ENCODE peak calls at places on chromosomes 12 and 14, in seven cellular contexts. F, M, K, X, N, A and J are unnamed samples. For H3K4me1, the result is how much of the 10 kb centered on the place peaks cover.

GRCh38 chr12:42663621-42664020 is 74.1 kb upstream of the PRICKLE1 start:
- DNase-seq in K (no peak), A (no peak), N (no peak), F (no peak), M (no peak), X (no peak), J (no peak)

GRCh38 chr14:98725676-98726075 is 546.3 kb downstream of the BCL11B start:
- DNase-seq in A (no peak), F (no peak), N (no peak), X (no peak), K (no peak), M (no peak), J (no peak)

GRCh38 chr12:23169012-23170003 is 544.3 kb downstream of the ETNK1 start:
- DNase-seq in K (peak), N (no peak), F (no peak), M (no peak), X (no peak), A (no peak), J (no peak)

GRCh38 chr12:80025638-80026037 is 73.7 kb upstream of the OTOGL start:
- DNase-seq in X (no peak), A (no peak), N (no peak), F (no peak), M (no peak), K (no peak), J (no peak)

GRCh38 chr14:100670017-100670974 is 56.4 kb upstream of the DLK1 start:
- DNase-seq in M (no peak), N (no peak), K (no peak), F (no peak), A (no peak), X (no peak), J (no peak)

GRCh38 chr14:55043528-55043927 is 7.9 kb upstream of the MAPK1IP1L start:
- DNase-seq in K (no peak), A (no peak), N (peak), X (no peak), F (no peak), M (no peak), J (no peak)

GRCh38 chr14:100281286-100282082 is 24.8 kb downstream of the SLC25A29 start:
- DNase-seq in M (no peak), K (no peak), F (no peak), A (no peak), X (peak), N (no peak), J (no peak)

GRCh38 chr12:4106617-4107016 is 166.9 kb upstream of the CCND2 start:
- DNase-seq in X (no peak), F (no peak), A (no peak), K (no peak), N (no peak), M (no peak), J (no peak)

GRCh38 chr14:103122578-103123127 is 608 bp upstream of the TNFAIP2 start:
- DNase-seq in N (no peak), K (peak), M (peak), A (no peak), X (no peak), F (peak), J (no peak)

GRCh38 chr14:67457782-67458181 is 30.7 kb downstream of the TMEM229B start:
- DNase-seq in F (peak), K (no peak), M (no peak), A (no peak), N (no peak), X (peak), J (no peak)

GRCh38 chr12:7638064-7638763 is 27.5 kb downstream of the APOBEC1 start:
- DNase-seq in N (no peak), A (no peak), M (no peak), K (no peak), X (no peak), F (no peak), J (no peak)

GRCh38 chr14:81452766-81453165 is 52.6 kb upstream of the STON2 start:
- DNase-seq in F (no peak), A (peak), K (no peak), M (no peak), X (no peak), N (no peak), J (no peak)

GRCh38 chr12:100069795-100070194 is 72.9 kb downstream of the BLTP3B start:
- DNase-seq in M (no peak), X (no peak), A (no peak), K (no peak), N (no peak), F (no peak), J (no peak)

GRCh38 chr12:96617178-96617577 is 127.8 kb downstream of the CFAP54 start:
- DNase-seq in F (no peak), M (no peak), K (no peak), N (no peak), A (no peak), X (no peak), J (no peak)

GRCh38 chr14:41668346-41668745 is 61.7 kb downstream of the LRFN5 start:
- DNase-seq in A (no peak), N (no peak), K (no peak), M (no peak), X (no peak), F (no peak), J (no peak)

GRCh38 chr14:71245659-71246361 is 338.6 kb downstream of the PCNX1 start:
- DNase-seq in N (no peak), F (no peak), X (no peak), M (no peak), K (no peak), A (no peak), J (no peak)

GRCh38 chr14:60220084-60220483 is 28.9 kb upstream of the PPM1A start:
- DNase-seq in A (no peak), N (no peak), M (no peak), K (no peak), F (no peak), X (no peak), J (no peak)

GRCh38 chr12:97425802-97426484 is 36.7 kb upstream of the RMST start:
- DNase-seq in A (no peak), N (no peak), M (no peak), K (no peak), X (no peak), F (no peak), J (no peak)

GRCh38 chr14:103084021-103084919 is at the start of gene LBHD2:
- DNase-seq in A (no peak), N (peak), K (peak), F (peak), M (no peak), X (no peak), J (no peak)

GRCh38 chr14:85090681-85091080 is 439.3 kb upstream of the FLRT2 start:
- DNase-seq in A (no peak), F (no peak), X (no peak), K (no peak), N (peak), M (no peak), J (no peak)

GRCh38 chr14:61565836-61566536 is 129.3 kb upstream of the HIF1A start:
- DNase-seq in F (no peak), K (no peak), X (no peak), M (no peak), A (no peak), N (peak), J (no peak)

GRCh38 chr12:1130164-1130563 is 139.1 kb downstream of the ERC1 start:
- DNase-seq in K (no peak), N (no peak), A (no peak), X (peak), M (peak), F (no peak), J (no peak)

GRCh38 chr12:95836185-95836609 is 22.6 kb upstream of the SNRPF start:
- DNase-seq in K (no peak), X (no peak), M (no peak), N (peak), F (no peak), A (no peak), J (no peak)

GRCh38 chr12:65279387-65280112 is 1.1 kb downstream of the MSRB3 start:
- DNase-seq in X (no peak), N (peak), K (no peak), A (no peak), M (no peak), F (no peak), J (no peak)

GRCh38 chr14:91545946-91546716 is 36.0 kb upstream of the PPP4R3A start:
- DNase-seq in A (no peak), X (no peak), M (no peak), K (no peak), F (no peak), N (no peak), J (no peak)

GRCh38 chr12:115354007-115354452 is 670.1 kb upstream of the TBX3 start:
- DNase-seq in X (peak), A (peak), F (peak), M (no peak), K (no peak), N (peak), J (no peak)

GRCh38 chr12:22687677-22688076 is 62.7 kb downstream of the ETNK1 start:
- DNase-seq in N (peak), F (no peak), A (no peak), M (no peak), X (no peak), K (no peak), J (no peak)

GRCh38 chr14:22515961-22516360 is 73.1 kb downstream of the DAD1 start:
- DNase-seq in M (no peak), X (no peak), K (no peak), N (no peak), A (no peak), F (no peak), J (no peak)

GRCh38 chr14:65639216-65639615 is 226.7 kb downstream of the FUT8 start:
- DNase-seq in M (no peak), A (no peak), K (no peak), X (no peak), N (peak), F (no peak), J (no peak)

GRCh38 chr14:34489324-34489723 is 27.3 kb upstream of the SPTSSA start:
- DNase-seq in K (no peak), M (no peak), A (no peak), F (no peak), X (no peak), N (peak), J (no peak)

GRCh38 chr12:98425859-98426258 is 89.5 kb upstream of the TMPO start:
- DNase-seq in N (no peak), M (no peak), A (no peak), F (no peak), K (no peak), X (no peak), J (no peak)

GRCh38 chr12:94326727-94327126 is 132.9 kb downstream of the CEP83 start:
- DNase-seq in M (no peak), A (no peak), N (peak), K (no peak), X (no peak), F (no peak), J (no peak)

GRCh38 chr14:70045715-70046535 is 142.8 kb downstream of the SLC8A3 start:
- DNase-seq in X (peak), A (peak), M (peak), N (peak), F (peak), K (peak), J (no peak)

GRCh38 chr12:63967358-63967757 is 122.9 kb downstream of the SRGAP1 start:
- DNase-seq in M (no peak), K (no peak), X (no peak), A (no peak), N (peak), F (no peak), J (no peak)

GRCh38 chr14:61140872-61141271 is 140.3 kb downstream of the TMEM30B start:
- DNase-seq in K (no peak), A (no peak), F (no peak), X (no peak), N (peak), M (no peak), J (no peak)

GRCh38 chr12:128695697-128696096 is 128.1 kb downstream of the SLC15A4 start:
- DNase-seq in M (no peak), A (no peak), N (no peak), X (no peak), K (no peak), F (no peak), J (no peak)

GRCh38 chr12:128690641-128691040 is 133.1 kb downstream of the SLC15A4 start:
- DNase-seq in N (no peak), A (no peak), M (no peak), F (no peak), K (no peak), X (no peak), J (no peak)

GRCh38 chr12:128693115-128693514 is 130.6 kb downstream of the SLC15A4 start:
- DNase-seq in K (no peak), A (no peak), X (no peak), F (no peak), M (no peak), N (no peak), J (no peak)

GRCh38 chr12:128694445-128694844 is 129.3 kb downstream of the SLC15A4 start:
- DNase-seq in F (no peak), A (no peak), X (no peak), M (no peak), N (no peak), K (no peak), J (no peak)

DNA sequence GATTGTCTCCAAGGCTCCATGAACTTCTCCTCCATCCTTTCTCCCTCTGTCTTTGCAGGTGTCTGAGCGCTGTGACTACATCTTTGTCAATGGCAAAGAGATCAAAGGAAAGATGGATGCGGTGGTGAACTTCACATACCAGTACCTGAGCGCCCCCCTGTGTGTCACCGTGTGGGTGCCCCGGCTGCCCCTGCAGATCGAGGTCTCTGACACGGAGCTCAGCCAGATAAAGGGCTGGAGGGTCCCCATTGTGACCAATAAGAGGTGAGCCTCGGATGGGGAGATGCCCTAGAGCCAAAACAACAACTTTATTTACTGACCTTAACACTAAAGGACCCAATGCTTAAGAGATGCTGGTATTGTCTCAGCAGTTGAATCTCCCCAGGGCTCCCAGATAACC is 130.0 kb downstream of the SLC15A4 start:
- DNase-seq in F (no peak), M (no peak), X (no peak), K (no peak), N (no peak), A (no peak), J (no peak)
- TF ChIP-seq CTCF in F (no peak), M (no peak), X (no peak), K (no peak), N (no peak), A (no peak), J (no peak)

GRCh38 chr14:93085916-93086315 is 29.8 kb downstream of the ITPK1 start:
- DNase-seq in N (no peak), F (no peak), X (no peak), M (no peak), A (no peak), K (no peak), J (no peak)
- H3K4me3 ChIP-seq in N (no peak), F (no peak), X (no peak), M (no peak), A (no peak), K (no peak), J (no peak)

GRCh38 chr12:51865757-51866270 is 17.3 kb upstream of the FIGNL2 start:
- DNase-seq in N (no peak), F (peak), M (no peak), X (no peak), A (no peak), K (no peak), J (no peak)
- H3K4me1 ChIP-seq in N (under half), F (under half), M (under half), X (under half), A (under half), K (under half), J (under half)

DNA sequence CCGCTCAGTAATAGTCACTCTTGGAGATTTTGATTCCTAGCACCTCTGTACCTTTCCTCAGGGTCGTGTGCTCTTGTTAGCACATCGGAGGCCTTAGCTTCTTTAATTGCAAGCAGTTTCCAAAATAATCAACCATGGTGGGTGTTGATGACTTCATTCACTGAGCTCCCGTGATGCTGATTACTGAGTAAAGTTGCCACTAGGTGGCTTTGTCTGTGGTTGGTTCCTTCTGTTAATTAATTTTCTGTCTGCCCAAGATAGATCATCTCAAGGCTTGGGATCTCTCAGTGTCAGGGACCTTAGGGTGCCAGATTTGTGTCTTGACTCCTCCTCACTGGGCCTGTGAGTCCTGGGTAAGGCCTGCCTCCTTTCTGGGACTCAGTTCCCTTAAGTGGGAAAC is 54.3 kb downstream of the PTPN11 start:
- DNase-seq in F (no peak), M (no peak), K (no peak), X (no peak), N (no peak), A (no peak), J (no peak)
- TF ChIP-seq CTCF in F (no peak), M (peak), K (peak), X (no peak), N (no peak), A (no peak), J (no peak)

DNA sequence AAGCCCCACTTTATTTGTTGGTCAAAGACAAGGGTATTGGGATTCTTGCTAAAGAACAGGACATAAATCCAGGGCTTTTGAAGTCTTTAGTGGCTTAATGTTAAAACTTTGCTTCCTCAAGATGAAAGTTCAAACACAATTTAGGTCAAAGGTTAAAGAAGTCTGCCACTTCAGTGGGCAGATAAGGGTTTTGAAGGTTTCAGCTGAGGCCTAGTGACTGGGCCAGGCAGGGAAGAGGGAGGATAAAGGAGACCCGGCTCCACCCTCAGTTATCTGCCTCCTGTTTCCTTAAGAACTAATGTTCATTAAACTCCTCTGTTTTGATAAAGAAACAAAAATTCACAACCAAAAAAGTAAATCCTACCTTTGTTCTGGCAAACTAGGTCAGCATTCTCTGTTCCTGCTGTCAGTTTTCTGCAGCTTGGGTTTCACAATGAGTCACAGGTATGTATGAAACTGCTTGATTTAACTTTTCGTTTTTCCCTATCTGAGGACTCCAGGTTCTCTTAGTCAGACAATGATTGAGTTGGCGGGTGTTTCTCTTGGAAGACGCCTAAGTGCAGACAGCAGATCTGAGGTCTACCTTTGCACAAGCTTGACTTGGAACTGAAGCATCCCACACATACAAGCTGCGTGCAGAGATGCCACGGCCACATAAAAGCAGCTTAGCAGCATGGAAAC is 208.3 kb downstream of the EXOC5 start:
- DNase-seq in K (no peak), A (no peak), M (no peak), N (no peak), X (peak), F (no peak), J (no peak)
- H3K4me3 ChIP-seq in K (no peak), A (no peak), M (no peak), N (no peak), X (no peak), F (no peak), J (no peak)

GRCh38 chr12:120228041-120228290 is 27.1 kb upstream of the RPLP0 start:
- DNase-seq in X (no peak), A (no peak), M (no peak), F (no peak), N (no peak), K (no peak), J (no peak)
- H3K4me1 ChIP-seq in X (half or more), A (half or more), M (under half), F (half or more), N (under half), K (under half), J (half or more)

DNA sequence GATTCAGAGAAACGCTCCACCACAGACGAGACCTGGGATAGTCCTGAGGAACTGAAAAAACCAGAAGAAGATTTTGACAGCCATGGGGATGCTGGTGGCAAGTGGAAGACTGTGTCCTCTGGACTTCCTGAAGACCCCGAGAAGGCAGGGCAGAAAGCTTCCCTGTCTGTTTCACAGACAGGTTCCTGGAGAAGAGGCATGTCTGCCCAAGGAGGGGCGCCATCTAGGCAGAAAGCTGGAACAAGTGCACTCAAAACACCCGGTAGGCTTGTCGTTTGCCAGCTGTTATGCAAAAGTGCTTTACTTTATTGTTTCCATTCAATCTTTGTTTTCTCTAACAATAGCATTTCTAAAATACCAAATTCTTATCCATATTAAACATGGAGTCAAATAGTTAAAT is 287.3 kb downstream of the NAV3 start:
- DNase-seq in N (no peak), F (no peak), A (no peak), X (no peak), M (no peak), K (no peak), J (no peak)
- TF ChIP-seq CTCF in N (no peak), F (no peak), A (no peak), X (no peak), M (no peak), K (peak), J (no peak)

GRCh38 chr14:32552766-32553165 is 223.7 kb downstream of the AKAP6 start:
- DNase-seq in F (no peak), A (no peak), X (no peak), M (no peak), N (no peak), K (no peak), J (no peak)
- H3K4me3 ChIP-seq in F (no peak), A (no peak), X (no peak), M (no peak), N (no peak), K (no peak), J (no peak)

DNA sequence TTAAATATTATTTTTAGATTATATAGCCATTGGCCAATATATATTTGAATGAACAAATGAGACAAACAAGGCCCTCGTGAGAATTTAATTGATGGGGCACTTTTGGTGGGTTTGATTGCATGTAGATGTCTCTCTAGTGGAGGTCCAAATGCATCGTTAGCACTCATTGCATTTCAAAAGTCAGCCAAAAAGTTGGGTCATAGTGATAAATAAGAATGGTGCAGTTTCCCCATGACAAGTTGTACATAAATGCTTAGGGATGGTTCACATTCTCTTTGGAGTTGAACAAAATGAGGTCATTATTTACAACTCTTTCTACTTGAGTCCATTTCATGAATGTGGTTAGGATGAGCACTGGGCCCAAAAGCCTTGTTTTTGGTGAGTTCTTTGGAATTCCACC is 1.0 kb downstream of the BEST3 start:
- DNase-seq in A (no peak), X (no peak), N (no peak), K (no peak), F (no peak), M (no peak), J (no peak)
- H3K4me1 ChIP-seq in A (under half), X (under half), N (under half), K (under half), F (under half), M (under half), J (under half)

GRCh38 chr14:46344327-46344937 is 307.1 kb downstream of the RPL10L start:
- DNase-seq in K (peak), A (no peak), M (no peak), X (no peak), N (no peak), F (no peak), J (no peak)
- TF ChIP-seq CTCF in K (peak), A (no peak), M (peak), X (peak), N (peak), F (no peak), J (no peak)